ENCODE peak calls at places on chromosomes 6 and 20, in ten cellular contexts. One of them, this sample, is unnamed.
A peak's percentile ranks its signal among the peaks of the same experiment; 100 is the strongest.

GRCh38 chr20:36932476-36933426 is 18.8 kb downstream of the SAMHD1 start:
- DNase-seq in CD4-positive, alpha-beta memory T cell: no peak
- DNase-seq in activated T-cell treated with anti-CD3 and anti-CD28 coated beads, Interleukin-2, amount 50 U/mL, for 72 hours: no peak
- DNase-seq in activated gamma-delta T cell treated with Interleukin-2 at 50 U/mL for 16 hours: no peak
- DNase-seq in CD4-positive, alpha-beta T cell: no peak
- DNase-seq in fibroblast of the aortic adventitia: peak; percentile 65
- DNase-seq in GM12891: no peak
- DNase-seq in glutamatergic neuron: no peak
- DNase-seq in lower lobe of right lung: no peak
- DNase-seq in OCI-LY7: no peak
- DNase-seq in this sample: peak; percentile 79

GRCh38 chr6:118859517-118860064 is 34.4 kb upstream of the ASF1A start:
- DNase-seq in glutamatergic neuron: no peak
- DNase-seq in fibroblast of the aortic adventitia: no peak
- DNase-seq in CD4-positive, alpha-beta T cell: no peak
- DNase-seq in OCI-LY7: no peak
- DNase-seq in lower lobe of right lung: no peak
- DNase-seq in GM12891: no peak
- DNase-seq in activated gamma-delta T cell treated with Interleukin-2 at 50 U/mL for 16 hours: no peak
- DNase-seq in CD4-positive, alpha-beta memory T cell: no peak
- DNase-seq in activated T-cell treated with anti-CD3 and anti-CD28 coated beads, Interleukin-2, amount 50 U/mL, for 72 hours: no peak
- DNase-seq in this sample: no peak

GRCh38 chr6:154683756-154684523 is 49.3 kb upstream of the SCAF8 start:
- DNase-seq in fibroblast of the aortic adventitia: peak; percentile 56
- DNase-seq in activated gamma-delta T cell treated with Interleukin-2 at 50 U/mL for 16 hours: no peak
- DNase-seq in CD4-positive, alpha-beta memory T cell: no peak
- DNase-seq in OCI-LY7: peak; percentile 69
- DNase-seq in activated T-cell treated with anti-CD3 and anti-CD28 coated beads, Interleukin-2, amount 50 U/mL, for 72 hours: no peak
- DNase-seq in lower lobe of right lung: no peak
- DNase-seq in glutamatergic neuron: no peak
- DNase-seq in GM12891: peak; percentile 43
- DNase-seq in CD4-positive, alpha-beta T cell: no peak
- DNase-seq in this sample: peak; percentile 56

GRCh38 chr6:143125896-143126573 is 65.3 kb downstream of the AIG1 start:
- DNase-seq in OCI-LY7: no peak
- DNase-seq in CD4-positive, alpha-beta T cell: no peak
- DNase-seq in fibroblast of the aortic adventitia: no peak
- DNase-seq in activated T-cell treated with anti-CD3 and anti-CD28 coated beads, Interleukin-2, amount 50 U/mL, for 72 hours: no peak
- DNase-seq in CD4-positive, alpha-beta memory T cell: no peak
- DNase-seq in GM12891: no peak
- DNase-seq in glutamatergic neuron: no peak
- DNase-seq in activated gamma-delta T cell treated with Interleukin-2 at 50 U/mL for 16 hours: no peak
- DNase-seq in lower lobe of right lung: no peak
- DNase-seq in this sample: peak; percentile 38

GRCh38 chr6:53579338-53579737 is 34.4 kb upstream of the GCLC start:
- DNase-seq in GM12891: no peak
- DNase-seq in OCI-LY7: no peak
- DNase-seq in fibroblast of the aortic adventitia: no peak
- DNase-seq in CD4-positive, alpha-beta T cell: no peak
- DNase-seq in glutamatergic neuron: no peak
- DNase-seq in activated T-cell treated with anti-CD3 and anti-CD28 coated beads, Interleukin-2, amount 50 U/mL, for 72 hours: peak; percentile 46
- DNase-seq in activated gamma-delta T cell treated with Interleukin-2 at 50 U/mL for 16 hours: no peak
- DNase-seq in CD4-positive, alpha-beta memory T cell: no peak
- DNase-seq in lower lobe of right lung: no peak
- DNase-seq in this sample: no peak

GRCh38 chr6:170032197-170032596 is 258.7 kb downstream of the DLL1 start:
- DNase-seq in GM12891: no peak
- DNase-seq in lower lobe of right lung: peak; percentile 32
- DNase-seq in activated gamma-delta T cell treated with Interleukin-2 at 50 U/mL for 16 hours: no peak
- DNase-seq in glutamatergic neuron: peak; percentile 2
- DNase-seq in fibroblast of the aortic adventitia: no peak
- DNase-seq in OCI-LY7: no peak
- DNase-seq in CD4-positive, alpha-beta T cell: no peak
- DNase-seq in activated T-cell treated with anti-CD3 and anti-CD28 coated beads, Interleukin-2, amount 50 U/mL, for 72 hours: no peak
- DNase-seq in CD4-positive, alpha-beta memory T cell: no peak
- DNase-seq in this sample: no peak

GRCh38 chr20:22585786-22586493 is 1.6 kb upstream of the FOXA2 start:
- DNase-seq in GM12891: no peak
- DNase-seq in activated T-cell treated with anti-CD3 and anti-CD28 coated beads, Interleukin-2, amount 50 U/mL, for 72 hours: no peak
- DNase-seq in lower lobe of right lung: no peak
- DNase-seq in glutamatergic neuron: no peak
- DNase-seq in OCI-LY7: no peak
- DNase-seq in fibroblast of the aortic adventitia: no peak
- DNase-seq in CD4-positive, alpha-beta memory T cell: no peak
- DNase-seq in activated gamma-delta T cell treated with Interleukin-2 at 50 U/mL for 16 hours: no peak
- DNase-seq in CD4-positive, alpha-beta T cell: no peak
- DNase-seq in this sample: no peak

GRCh38 chr20:6702144-6702543 is 65.3 kb upstream of the BMP2 start:
- DNase-seq in CD4-positive, alpha-beta T cell: no peak
- DNase-seq in GM12891: no peak
- DNase-seq in fibroblast of the aortic adventitia: no peak
- DNase-seq in activated T-cell treated with anti-CD3 and anti-CD28 coated beads, Interleukin-2, amount 50 U/mL, for 72 hours: no peak
- DNase-seq in activated gamma-delta T cell treated with Interleukin-2 at 50 U/mL for 16 hours: no peak
- DNase-seq in OCI-LY7: no peak
- DNase-seq in lower lobe of right lung: no peak
- DNase-seq in glutamatergic neuron: no peak
- DNase-seq in CD4-positive, alpha-beta memory T cell: no peak
- DNase-seq in this sample: no peak

GRCh38 chr20:63321148-63321831 is 28.3 kb downstream of the COL20A1 start:
- DNase-seq in activated gamma-delta T cell treated with Interleukin-2 at 50 U/mL for 16 hours: no peak
- DNase-seq in GM12891: no peak
- DNase-seq in glutamatergic neuron: peak; percentile 10
- DNase-seq in fibroblast of the aortic adventitia: peak; percentile 20
- DNase-seq in OCI-LY7: no peak
- DNase-seq in lower lobe of right lung: peak; percentile 48
- DNase-seq in activated T-cell treated with anti-CD3 and anti-CD28 coated beads, Interleukin-2, amount 50 U/mL, for 72 hours: no peak
- DNase-seq in CD4-positive, alpha-beta T cell: no peak
- DNase-seq in CD4-positive, alpha-beta memory T cell: no peak
- DNase-seq in this sample: peak; percentile 22

GRCh38 chr6:31794294-31794865 is 1.2 kb downstream of the VARS1 start:
- DNase-seq in glutamatergic neuron: no peak
- DNase-seq in CD4-positive, alpha-beta memory T cell: no peak
- DNase-seq in lower lobe of right lung: no peak
- DNase-seq in OCI-LY7: peak; percentile 43
- DNase-seq in GM12891: no peak
- DNase-seq in fibroblast of the aortic adventitia: peak; percentile 52
- DNase-seq in activated T-cell treated with anti-CD3 and anti-CD28 coated beads, Interleukin-2, amount 50 U/mL, for 72 hours: no peak
- DNase-seq in CD4-positive, alpha-beta T cell: no peak
- DNase-seq in activated gamma-delta T cell treated with Interleukin-2 at 50 U/mL for 16 hours: no peak
- DNase-seq in this sample: peak; percentile 65

GRCh38 chr6:73798592-73798991 is 102.6 kb downstream of the CD109 start:
- DNase-seq in activated gamma-delta T cell treated with Interleukin-2 at 50 U/mL for 16 hours: no peak
- DNase-seq in fibroblast of the aortic adventitia: peak; percentile 96
- DNase-seq in GM12891: no peak
- DNase-seq in OCI-LY7: no peak
- DNase-seq in activated T-cell treated with anti-CD3 and anti-CD28 coated beads, Interleukin-2, amount 50 U/mL, for 72 hours: peak; percentile 14
- DNase-seq in lower lobe of right lung: no peak
- DNase-seq in glutamatergic neuron: no peak
- DNase-seq in CD4-positive, alpha-beta T cell: no peak
- DNase-seq in CD4-positive, alpha-beta memory T cell: no peak
- DNase-seq in this sample: peak; percentile 87

GRCh38 chr20:15889073-15889923 is 684.0 kb downstream of the KIF16B start:
- DNase-seq in lower lobe of right lung: no peak
- DNase-seq in activated gamma-delta T cell treated with Interleukin-2 at 50 U/mL for 16 hours: no peak
- DNase-seq in fibroblast of the aortic adventitia: no peak
- DNase-seq in CD4-positive, alpha-beta T cell: no peak
- DNase-seq in CD4-positive, alpha-beta memory T cell: no peak
- DNase-seq in activated T-cell treated with anti-CD3 and anti-CD28 coated beads, Interleukin-2, amount 50 U/mL, for 72 hours: no peak
- DNase-seq in OCI-LY7: no peak
- DNase-seq in glutamatergic neuron: no peak
- DNase-seq in GM12891: no peak
- DNase-seq in this sample: peak; percentile 90

GRCh38 chr20:50727792-50728485 is 3.4 kb upstream of the PARD6B start:
- DNase-seq in glutamatergic neuron: no peak
- DNase-seq in fibroblast of the aortic adventitia: no peak
- DNase-seq in lower lobe of right lung: no peak
- DNase-seq in CD4-positive, alpha-beta T cell: no peak
- DNase-seq in CD4-positive, alpha-beta memory T cell: no peak
- DNase-seq in GM12891: no peak
- DNase-seq in activated T-cell treated with anti-CD3 and anti-CD28 coated beads, Interleukin-2, amount 50 U/mL, for 72 hours: no peak
- DNase-seq in OCI-LY7: no peak
- DNase-seq in activated gamma-delta T cell treated with Interleukin-2 at 50 U/mL for 16 hours: no peak
- DNase-seq in this sample: no peak

GRCh38 chr6:157635388-157636244 is 187.4 kb upstream of the SNX9 start:
- DNase-seq in CD4-positive, alpha-beta memory T cell: no peak
- DNase-seq in GM12891: no peak
- DNase-seq in OCI-LY7: no peak
- DNase-seq in fibroblast of the aortic adventitia: no peak
- DNase-seq in glutamatergic neuron: no peak
- DNase-seq in lower lobe of right lung: no peak
- DNase-seq in CD4-positive, alpha-beta T cell: no peak
- DNase-seq in activated gamma-delta T cell treated with Interleukin-2 at 50 U/mL for 16 hours: no peak
- DNase-seq in activated T-cell treated with anti-CD3 and anti-CD28 coated beads, Interleukin-2, amount 50 U/mL, for 72 hours: no peak
- DNase-seq in this sample: no peak

GRCh38 chr6:155146205-155146604 is 117.6 kb upstream of the CLDN20 start:
- DNase-seq in CD4-positive, alpha-beta memory T cell: no peak
- DNase-seq in CD4-positive, alpha-beta T cell: no peak
- DNase-seq in fibroblast of the aortic adventitia: no peak
- DNase-seq in OCI-LY7: no peak
- DNase-seq in lower lobe of right lung: no peak
- DNase-seq in glutamatergic neuron: no peak
- DNase-seq in GM12891: no peak
- DNase-seq in activated gamma-delta T cell treated with Interleukin-2 at 50 U/mL for 16 hours: no peak
- DNase-seq in activated T-cell treated with anti-CD3 and anti-CD28 coated beads, Interleukin-2, amount 50 U/mL, for 72 hours: no peak
- DNase-seq in this sample: no peak

GRCh38 chr6:31785475-31785874 is 8.3 kb upstream of the VWA7 start:
- DNase-seq in fibroblast of the aortic adventitia: no peak
- DNase-seq in activated gamma-delta T cell treated with Interleukin-2 at 50 U/mL for 16 hours: no peak
- DNase-seq in glutamatergic neuron: no peak
- DNase-seq in activated T-cell treated with anti-CD3 and anti-CD28 coated beads, Interleukin-2, amount 50 U/mL, for 72 hours: no peak
- DNase-seq in OCI-LY7: no peak
- DNase-seq in GM12891: no peak
- DNase-seq in CD4-positive, alpha-beta T cell: no peak
- DNase-seq in lower lobe of right lung: peak; percentile 28
- DNase-seq in CD4-positive, alpha-beta memory T cell: no peak
- DNase-seq in this sample: no peak

GRCh38 chr6:119445666-119446622 is 96.4 kb upstream of the MAN1A1 start:
- DNase-seq in activated gamma-delta T cell treated with Interleukin-2 at 50 U/mL for 16 hours: no peak
- DNase-seq in activated T-cell treated with anti-CD3 and anti-CD28 coated beads, Interleukin-2, amount 50 U/mL, for 72 hours: no peak
- DNase-seq in CD4-positive, alpha-beta T cell: no peak
- DNase-seq in fibroblast of the aortic adventitia: peak; percentile 78
- DNase-seq in CD4-positive, alpha-beta memory T cell: no peak
- DNase-seq in OCI-LY7: no peak
- DNase-seq in GM12891: no peak
- DNase-seq in glutamatergic neuron: no peak
- DNase-seq in lower lobe of right lung: no peak
- DNase-seq in this sample: peak; percentile 52

GRCh38 chr20:51687071-51687470 is 81.1 kb downstream of the ATP9A start:
- DNase-seq in activated T-cell treated with anti-CD3 and anti-CD28 coated beads, Interleukin-2, amount 50 U/mL, for 72 hours: no peak
- DNase-seq in activated gamma-delta T cell treated with Interleukin-2 at 50 U/mL for 16 hours: no peak
- DNase-seq in fibroblast of the aortic adventitia: peak; percentile 29
- DNase-seq in CD4-positive, alpha-beta T cell: no peak
- DNase-seq in CD4-positive, alpha-beta memory T cell: no peak
- DNase-seq in GM12891: no peak
- DNase-seq in glutamatergic neuron: no peak
- DNase-seq in lower lobe of right lung: no peak
- DNase-seq in OCI-LY7: no peak
- DNase-seq in this sample: peak; percentile 33

GRCh38 chr6:52411911-52412310 is 8.2 kb upstream of the EFHC1 start:
- DNase-seq in CD4-positive, alpha-beta memory T cell: no peak
- DNase-seq in OCI-LY7: no peak
- DNase-seq in activated T-cell treated with anti-CD3 and anti-CD28 coated beads, Interleukin-2, amount 50 U/mL, for 72 hours: no peak
- DNase-seq in GM12891: no peak
- DNase-seq in activated gamma-delta T cell treated with Interleukin-2 at 50 U/mL for 16 hours: no peak
- DNase-seq in lower lobe of right lung: no peak
- DNase-seq in fibroblast of the aortic adventitia: no peak
- DNase-seq in glutamatergic neuron: no peak
- DNase-seq in CD4-positive, alpha-beta T cell: no peak
- DNase-seq in this sample: no peak

GRCh38 chr6:17877196-17877889 is 110.1 kb downstream of the KIF13A start:
- DNase-seq in OCI-LY7: no peak
- DNase-seq in fibroblast of the aortic adventitia: peak; percentile 82
- DNase-seq in lower lobe of right lung: no peak
- DNase-seq in activated gamma-delta T cell treated with Interleukin-2 at 50 U/mL for 16 hours: no peak
- DNase-seq in CD4-positive, alpha-beta memory T cell: no peak
- DNase-seq in activated T-cell treated with anti-CD3 and anti-CD28 coated beads, Interleukin-2, amount 50 U/mL, for 72 hours: no peak
- DNase-seq in CD4-positive, alpha-beta T cell: no peak
- DNase-seq in glutamatergic neuron: no peak
- DNase-seq in GM12891: no peak
- DNase-seq in this sample: peak; percentile 82

GRCh38 chr20:55099251-55099650 is 623.9 kb downstream of the DOK5 start:
- DNase-seq in GM12891: no peak
- DNase-seq in activated gamma-delta T cell treated with Interleukin-2 at 50 U/mL for 16 hours: no peak
- DNase-seq in activated T-cell treated with anti-CD3 and anti-CD28 coated beads, Interleukin-2, amount 50 U/mL, for 72 hours: no peak
- DNase-seq in CD4-positive, alpha-beta memory T cell: no peak
- DNase-seq in OCI-LY7: no peak
- DNase-seq in CD4-positive, alpha-beta T cell: no peak
- DNase-seq in glutamatergic neuron: no peak
- DNase-seq in fibroblast of the aortic adventitia: no peak
- DNase-seq in lower lobe of right lung: no peak
- DNase-seq in this sample: no peak

GRCh38 chr6:36493859-36494258 is 51.1 kb downstream of the KCTD20 start:
- DNase-seq in CD4-positive, alpha-beta memory T cell: no peak
- DNase-seq in GM12891: no peak
- DNase-seq in OCI-LY7: no peak
- DNase-seq in lower lobe of right lung: no peak
- DNase-seq in glutamatergic neuron: no peak
- DNase-seq in activated gamma-delta T cell treated with Interleukin-2 at 50 U/mL for 16 hours: no peak
- DNase-seq in activated T-cell treated with anti-CD3 and anti-CD28 coated beads, Interleukin-2, amount 50 U/mL, for 72 hours: no peak
- DNase-seq in fibroblast of the aortic adventitia: no peak
- DNase-seq in CD4-positive, alpha-beta T cell: no peak
- DNase-seq in this sample: peak; percentile 48

GRCh38 chr20:25389381-25389857 is 1.2 kb downstream of the ABHD12 start:
- DNase-seq in CD4-positive, alpha-beta T cell: peak; percentile 16
- DNase-seq in CD4-positive, alpha-beta memory T cell: no peak
- DNase-seq in fibroblast of the aortic adventitia: peak; percentile 45
- DNase-seq in lower lobe of right lung: no peak
- DNase-seq in glutamatergic neuron: no peak
- DNase-seq in OCI-LY7: no peak
- DNase-seq in activated T-cell treated with anti-CD3 and anti-CD28 coated beads, Interleukin-2, amount 50 U/mL, for 72 hours: no peak
- DNase-seq in GM12891: no peak
- DNase-seq in activated gamma-delta T cell treated with Interleukin-2 at 50 U/mL for 16 hours: no peak
- DNase-seq in this sample: peak; percentile 64

GRCh38 chr20:25525857-25526256 is 59.5 kb downstream of the NINL start:
- DNase-seq in OCI-LY7: no peak
- DNase-seq in GM12891: no peak
- DNase-seq in glutamatergic neuron: no peak
- DNase-seq in activated gamma-delta T cell treated with Interleukin-2 at 50 U/mL for 16 hours: no peak
- DNase-seq in lower lobe of right lung: no peak
- DNase-seq in CD4-positive, alpha-beta T cell: no peak
- DNase-seq in fibroblast of the aortic adventitia: peak; percentile 97
- DNase-seq in activated T-cell treated with anti-CD3 and anti-CD28 coated beads, Interleukin-2, amount 50 U/mL, for 72 hours: no peak
- DNase-seq in CD4-positive, alpha-beta memory T cell: no peak
- DNase-seq in this sample: peak; percentile 94

GRCh38 chr6:41689171-41690008 is 46.0 kb downstream of the TFEB start:
- DNase-seq in OCI-LY7: no peak
- DNase-seq in GM12891: no peak
- DNase-seq in lower lobe of right lung: peak; percentile 15
- DNase-seq in glutamatergic neuron: no peak
- DNase-seq in fibroblast of the aortic adventitia: peak; percentile 24
- DNase-seq in CD4-positive, alpha-beta T cell: no peak
- DNase-seq in activated T-cell treated with anti-CD3 and anti-CD28 coated beads, Interleukin-2, amount 50 U/mL, for 72 hours: no peak
- DNase-seq in activated gamma-delta T cell treated with Interleukin-2 at 50 U/mL for 16 hours: no peak
- DNase-seq in CD4-positive, alpha-beta memory T cell: no peak
- DNase-seq in this sample: peak; percentile 42

GRCh38 chr20:20292472-20292871 is 75.4 kb upstream of the INSM1 start:
- DNase-seq in fibroblast of the aortic adventitia: no peak
- DNase-seq in OCI-LY7: no peak
- DNase-seq in GM12891: no peak
- DNase-seq in glutamatergic neuron: no peak
- DNase-seq in activated T-cell treated with anti-CD3 and anti-CD28 coated beads, Interleukin-2, amount 50 U/mL, for 72 hours: no peak
- DNase-seq in CD4-positive, alpha-beta memory T cell: no peak
- DNase-seq in CD4-positive, alpha-beta T cell: no peak
- DNase-seq in lower lobe of right lung: no peak
- DNase-seq in activated gamma-delta T cell treated with Interleukin-2 at 50 U/mL for 16 hours: no peak
- DNase-seq in this sample: no peak

GRCh38 chr6:125558907-125559306 is 190.5 kb upstream of the HEY2 start:
- DNase-seq in lower lobe of right lung: no peak
- DNase-seq in activated T-cell treated with anti-CD3 and anti-CD28 coated beads, Interleukin-2, amount 50 U/mL, for 72 hours: no peak
- DNase-seq in GM12891: no peak
- DNase-seq in CD4-positive, alpha-beta memory T cell: no peak
- DNase-seq in glutamatergic neuron: no peak
- DNase-seq in fibroblast of the aortic adventitia: no peak
- DNase-seq in activated gamma-delta T cell treated with Interleukin-2 at 50 U/mL for 16 hours: no peak
- DNase-seq in OCI-LY7: no peak
- DNase-seq in CD4-positive, alpha-beta T cell: no peak
- DNase-seq in this sample: no peak

GRCh38 chr6:5095236-5095635 is 10.1 kb downstream of the PPP1R3G start:
- DNase-seq in activated T-cell treated with anti-CD3 and anti-CD28 coated beads, Interleukin-2, amount 50 U/mL, for 72 hours: no peak
- DNase-seq in CD4-positive, alpha-beta T cell: no peak
- DNase-seq in OCI-LY7: no peak
- DNase-seq in glutamatergic neuron: no peak
- DNase-seq in CD4-positive, alpha-beta memory T cell: no peak
- DNase-seq in activated gamma-delta T cell treated with Interleukin-2 at 50 U/mL for 16 hours: no peak
- DNase-seq in GM12891: no peak
- DNase-seq in fibroblast of the aortic adventitia: no peak
- DNase-seq in lower lobe of right lung: no peak
- DNase-seq in this sample: peak; percentile 38